ENCODE peak calls at places on chromosomes 12 and 14, in seven cellular contexts. V is heart left ventricle, W is A549, O is Calu3, L is esophagus squamous epithelium, R is dorsolateral prefrontal cortex, T is progenitor cell of endocrine pancreas. B is an unnamed sample.

GRCh38 chr12:54147186-54147585 is 41.6 kb downstream of the SMUG1 start:
- DNase-seq in L (no peak), V (no peak), R (no peak), O (peak), W (no peak), T (no peak), B (no peak)

GRCh38 chr14:87944987-87945604 is 47.9 kb downstream of the GALC start:
- DNase-seq in T (no peak), O (peak), V (no peak), L (no peak), W (no peak), R (no peak), B (no peak)

GRCh38 chr12:26610774-26611173 is 222.2 kb downstream of the ITPR2 start:
- DNase-seq in T (no peak), L (no peak), O (no peak), V (no peak), R (no peak), W (no peak), B (no peak)

GRCh38 chr12:4563336-4563735 is 1.3 kb downstream of the DYRK4 start:
- DNase-seq in O (no peak), T (no peak), W (no peak), L (no peak), R (no peak), V (no peak), B (no peak)

GRCh38 chr12:103688659-103689058 is 101.6 kb downstream of the STAB2 start:
- DNase-seq in W (no peak), V (no peak), O (no peak), L (no peak), R (no peak), T (no peak), B (no peak)

GRCh38 chr14:35879654-35880249 is 53.6 kb downstream of the BRMS1L start:
- DNase-seq in L (no peak), W (peak), V (no peak), O (no peak), R (no peak), T (no peak), B (no peak)

GRCh38 chr14:77086951-77087350 is 11.1 kb upstream of the CIPC start:
- DNase-seq in L (no peak), O (no peak), T (no peak), V (no peak), W (no peak), R (no peak), B (no peak)

GRCh38 chr14:65296402-65296801 is 116.1 kb upstream of the FUT8 start:
- DNase-seq in T (no peak), R (no peak), V (no peak), O (no peak), W (no peak), L (no peak), B (no peak)

GRCh38 chr14:102226356-102227125 is 78.4 kb downstream of the MOK start:
- DNase-seq in T (no peak), W (no peak), V (no peak), L (no peak), O (no peak), R (no peak), B (no peak)

GRCh38 chr14:63248211-63248610 is 44.0 kb downstream of the RHOJ start:
- DNase-seq in T (no peak), V (no peak), R (no peak), W (no peak), L (no peak), O (no peak), B (no peak)

GRCh38 chr14:52447236-52447635 is 105.1 kb downstream of the TXNDC16 start:
- DNase-seq in R (no peak), V (no peak), W (no peak), T (no peak), L (no peak), O (no peak), B (no peak)

GRCh38 chr14:55298423-55298822 is 27.2 kb downstream of the FBXO34 start:
- DNase-seq in L (no peak), T (no peak), W (no peak), O (no peak), V (no peak), R (no peak), B (no peak)

GRCh38 chr12:32918890-32919791 is 22.6 kb upstream of the PKP2 start:
- DNase-seq in O (no peak), V (no peak), W (no peak), R (no peak), L (no peak), T (no peak), B (no peak)

GRCh38 chr12:100741084-100741711 is 53.4 kb upstream of the ANO4 start:
- DNase-seq in L (no peak), W (peak), R (no peak), O (peak), T (no peak), V (no peak), B (peak)

GRCh38 chr12:85274076-85274415 is 6.0 kb upstream of the ALX1 start:
- DNase-seq in O (no peak), W (no peak), V (no peak), R (no peak), T (no peak), L (no peak), B (no peak)

GRCh38 chr14:75539562-75540478 is 17.6 kb downstream of the BATF start:
- DNase-seq in V (no peak), R (no peak), O (no peak), T (no peak), L (no peak), W (no peak), B (no peak)

GRCh38 chr12:27981874-27982273 is 9.3 kb upstream of the PTHLH start:
- DNase-seq in T (no peak), L (no peak), R (no peak), O (no peak), W (no peak), V (no peak), B (no peak)

GRCh38 chr14:68349900-68350323 is 443.0 kb downstream of the ZFP36L1 start:
- DNase-seq in R (no peak), L (no peak), T (no peak), V (no peak), O (no peak), W (no peak), B (no peak)

GRCh38 chr12:64675795-64676194 is 65.5 kb downstream of the RASSF3 start:
- DNase-seq in L (no peak), W (peak), V (peak), R (no peak), O (peak), T (no peak), B (no peak)

GRCh38 chr14:73612339-73613045 is at the start of gene ACOT6:
- DNase-seq in R (peak), T (peak), V (peak), L (no peak), O (peak), W (peak), B (peak)

GRCh38 chr14:35366048-35366428 is 38.5 kb downstream of the NFKBIA start:
- DNase-seq in O (no peak), W (no peak), T (no peak), L (no peak), R (peak), V (no peak), B (no peak)

GRCh38 chr14:97137705-97138104 is 340.5 kb downstream of the VRK1 start:
- DNase-seq in R (no peak), V (no peak), T (no peak), O (no peak), W (no peak), L (no peak), B (no peak)

GRCh38 chr14:31950760-31951637 is 126.1 kb upstream of the ARHGAP5 start:
- DNase-seq in O (peak), W (peak), L (no peak), T (peak), R (no peak), V (peak), B (no peak)

GRCh38 chr14:103391048-103391447 is 5.8 kb downstream of the MARK3 start:
- DNase-seq in R (no peak), O (peak), W (peak), V (no peak), L (no peak), T (no peak), B (no peak)

GRCh38 chr14:55514819-55515470 is 65.1 kb upstream of the KTN1 start:
- DNase-seq in O (no peak), R (no peak), T (no peak), V (no peak), L (no peak), W (no peak), B (no peak)

GRCh38 chr12:107320031-107320928 is 226.9 kb upstream of the CRY1 start:
- DNase-seq in O (peak), T (no peak), W (peak), R (no peak), L (no peak), V (peak), B (peak)

GRCh38 chr12:34163443-34163842 is 141.1 kb downstream of the ALG10 start:
- DNase-seq in R (no peak), V (no peak), O (peak), W (no peak), T (no peak), L (no peak), B (no peak)

GRCh38 chr12:95615735-95616134 is 64.5 kb upstream of the USP44 start:
- DNase-seq in R (no peak), T (no peak), W (no peak), L (no peak), O (no peak), V (no peak), B (no peak)

GRCh38 chr12:47819544-47819901 is 180 bp downstream of the HDAC7 start:
- DNase-seq in O (no peak), V (no peak), W (no peak), L (no peak), R (no peak), T (no peak), B (no peak)

GRCh38 chr14:105481886-105482454 is 4.7 kb upstream of the CRIP1 start:
- DNase-seq in W (peak), V (peak), R (peak), T (peak), O (peak), L (peak), B (peak)

GRCh38 chr14:30587141-30587540 is 28.2 kb downstream of the G2E3 start:
- DNase-seq in O (no peak), L (no peak), R (no peak), V (no peak), T (no peak), W (no peak), B (no peak)

GRCh38 chr14:93956082-93956481 is 20.3 kb downstream of the ASB2 start:
- DNase-seq in T (no peak), R (no peak), V (no peak), O (no peak), W (no peak), L (no peak), B (no peak)
- TF ChIP-seq CTCF in T (no peak), R (no peak), V (no peak), O (no peak), W (no peak), L (no peak), B (no peak)

GRCh38 chr12:115456946-115457689 is 773.1 kb upstream of the TBX3 start:
- DNase-seq in R (no peak), W (peak), T (no peak), V (no peak), L (no peak), O (no peak), B (peak)
- TF ChIP-seq CTCF in R (no peak), W (peak), T (peak), V (peak), L (peak), O (no peak), B (peak)

GRCh38 chr12:14572401-14572800 is 4.7 kb upstream of the PLBD1 start:
- DNase-seq in R (no peak), L (no peak), V (no peak), O (no peak), W (no peak), T (no peak), B (no peak)
- TF ChIP-seq CTCF in R (no peak), L (peak), V (no peak), O (peak), W (no peak), T (peak), B (no peak)

GRCh38 chr12:49061157-49061650 is 610 bp upstream of the KMT2D start:
- DNase-seq in W (peak), L (no peak), O (peak), V (no peak), T (no peak), R (no peak), B (no peak)

GRCh38 chr12:49059063-49059384 is 1.6 kb downstream of the KMT2D start:
- DNase-seq in R (no peak), T (no peak), V (no peak), L (no peak), O (no peak), W (peak), B (no peak)

GRCh38 chr12:49058366-49059062 is 2.1 kb downstream of the KMT2D start:
- DNase-seq in L (no peak), W (no peak), V (no peak), O (no peak), R (no peak), T (no peak), B (no peak)

GRCh38 chr12:49059385-49060232 is 985 bp downstream of the KMT2D start:
- DNase-seq in R (no peak), W (peak), L (no peak), T (peak), V (no peak), O (peak), B (no peak)

DNA sequence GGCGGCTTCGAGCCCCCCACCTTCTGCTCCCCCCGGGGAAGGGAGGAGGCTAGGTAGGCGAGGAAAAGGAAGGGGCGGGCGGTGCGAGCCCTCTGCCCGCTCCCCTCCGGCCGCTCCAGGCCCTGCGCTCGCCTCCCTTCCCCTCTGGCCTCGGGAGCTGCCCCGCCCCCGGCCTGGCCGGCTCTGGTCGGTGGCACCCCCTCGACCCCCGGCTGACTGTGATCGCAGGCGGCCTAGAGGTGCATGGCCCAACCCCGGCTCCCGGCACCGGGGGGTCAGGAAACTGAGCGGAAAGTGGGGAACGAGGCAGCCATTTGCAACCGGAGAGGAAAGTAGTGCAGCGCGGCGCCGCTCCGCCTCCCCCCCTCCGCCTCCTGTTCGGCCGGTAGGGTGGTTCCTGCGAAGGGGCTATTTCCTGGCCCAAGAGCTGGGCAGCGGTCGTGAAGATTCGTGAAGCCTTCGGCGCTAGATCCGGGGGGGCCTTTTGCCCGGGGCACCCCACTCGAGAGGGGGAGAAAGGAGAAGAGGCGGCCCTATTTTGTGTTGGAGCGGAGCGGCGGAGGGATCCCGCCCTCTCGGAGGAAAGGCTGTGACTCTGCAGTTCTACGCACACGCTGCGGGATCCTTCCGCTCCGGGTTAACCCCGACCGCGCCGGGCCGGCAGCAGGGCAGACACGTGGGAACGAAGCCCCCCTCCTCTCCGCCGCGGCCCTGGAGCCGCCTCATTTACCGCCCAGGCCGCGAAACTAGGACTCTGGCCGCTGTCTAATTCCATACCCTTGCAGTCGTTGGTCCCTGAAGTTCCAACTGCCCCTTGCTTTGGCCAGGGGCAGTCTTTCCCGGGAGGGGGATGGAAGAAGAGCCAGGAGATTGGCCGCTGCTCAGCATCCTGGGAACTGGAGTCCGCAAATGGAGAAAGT is at the start of gene KMT2D:
- DNase-seq in V (peak), O (peak), W (peak), L (peak), T (peak), R (peak), B (peak)
- TF ChIP-seq CTCF in V (no peak), O (no peak), W (no peak), L (peak), T (peak), R (peak), B (peak)

DNA sequence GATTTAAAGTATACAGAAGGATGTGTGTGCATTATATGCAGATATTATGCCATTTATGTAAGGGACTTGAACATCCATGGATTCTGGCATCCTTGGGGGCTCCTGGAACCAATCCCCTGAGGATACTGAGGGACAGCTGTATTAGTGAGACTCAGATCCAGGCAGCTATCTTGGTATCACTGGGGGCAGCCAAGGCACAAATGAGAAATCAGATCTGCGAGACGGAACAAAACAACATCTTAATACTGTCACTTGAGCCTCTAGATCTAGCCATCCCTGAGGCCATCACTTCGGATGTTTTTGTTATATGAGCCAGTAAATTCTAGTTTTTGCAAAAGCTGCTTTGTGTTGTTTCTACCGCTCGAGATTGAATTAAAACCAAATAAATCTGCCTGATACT is 175.1 kb upstream of the SFSWAP start:
- DNase-seq in W (no peak), L (no peak), V (no peak), T (no peak), R (no peak), O (no peak), B (no peak)
- TF ChIP-seq CTCF in W (no peak), L (no peak), V (no peak), T (no peak), R (no peak), O (no peak), B (no peak)

GRCh38 chr14:82725188-82725587 is 1191.5 kb upstream of the SEL1L start:
- DNase-seq in V (no peak), L (no peak), R (no peak), W (no peak), T (no peak), O (no peak), B (no peak)

GRCh38 chr14:82720431-82720830 is 1186.8 kb upstream of the SEL1L start:
- DNase-seq in O (no peak), T (no peak), R (no peak), V (no peak), W (no peak), L (no peak), B (no peak)

GRCh38 chr14:82724296-82724695 is 1190.6 kb upstream of the SEL1L start:
- DNase-seq in W (no peak), T (no peak), V (no peak), L (no peak), R (no peak), O (no peak), B (no peak)

GRCh38 chr14:82720931-82721330 is 1187.3 kb upstream of the SEL1L start:
- DNase-seq in R (no peak), T (no peak), V (no peak), L (no peak), W (no peak), O (no peak), B (no peak)
- TF ChIP-seq CTCF in R (no peak), T (no peak), V (no peak), L (no peak), W (no peak), O (no peak), B (no peak)

GRCh38 chr12:23217158-23217557 is 592.2 kb downstream of the ETNK1 start:
- DNase-seq in W (no peak), T (no peak), O (no peak), L (no peak), R (no peak), V (no peak), B (no peak)
- TF ChIP-seq CTCF in W (no peak), T (no peak), O (no peak), L (no peak), R (no peak), V (no peak), B (no peak)

GRCh38 chr14:100710391-100711116 is 16.1 kb upstream of the DLK1 start:
- DNase-seq in V (no peak), R (no peak), L (no peak), T (no peak), W (no peak), O (no peak), B (no peak)

GRCh38 chr14:100711117-100711462 is 15.6 kb upstream of the DLK1 start:
- DNase-seq in T (no peak), O (no peak), V (no peak), L (no peak), W (no peak), R (no peak), B (no peak)

GRCh38 chr14:100708349-100709217 is 18.1 kb upstream of the DLK1 start:
- DNase-seq in V (peak), R (no peak), L (no peak), W (no peak), T (peak), O (peak), B (peak)

GRCh38 chr14:100709956-100710284 is 16.8 kb upstream of the DLK1 start:
- DNase-seq in O (no peak), R (no peak), V (no peak), L (no peak), T (no peak), W (no peak), B (no peak)

GRCh38 chr14:100709252-100709955 is 17.3 kb upstream of the DLK1 start:
- DNase-seq in T (no peak), R (no peak), L (no peak), W (peak), V (no peak), O (peak), B (no peak)
- TF ChIP-seq CTCF in T (peak), R (peak), L (peak), W (peak), V (peak), O (peak), B (no peak)

GRCh38 chr14:80358112-80358511 is 146.8 kb upstream of the DIO2 start:
- DNase-seq in W (no peak), R (no peak), O (no peak), T (no peak), V (no peak), L (no peak), B (no peak)

GRCh38 chr14:80350707-80351106 is 139.4 kb upstream of the DIO2 start:
- DNase-seq in L (no peak), W (no peak), R (no peak), T (no peak), O (no peak), V (no peak), B (no peak)

GRCh38 chr14:80356413-80356812 is 145.1 kb upstream of the DIO2 start:
- DNase-seq in O (peak), W (no peak), V (no peak), L (no peak), T (no peak), R (no peak), B (peak)
- TF ChIP-seq CTCF in O (no peak), W (peak), V (no peak), L (peak), T (peak), R (peak), B (peak)

GRCh38 chr12:6869049-6870021 is 2.0 kb downstream of the TPI1 start:
- DNase-seq in V (peak), O (peak), T (peak), L (no peak), R (peak), W (peak), B (peak)
- TF ChIP-seq CTCF in V (peak), O (peak), T (peak), L (peak), R (peak), W (peak), B (peak)